ENCODE peak calls at places on chromosome 1, in four cellular contexts. V is K562, S is HepG2, J is HCT116. Q is an unnamed sample.

GRCh38 chr1:109151146-109151545 is 37.2 kb downstream of the ELAPOR1 start:
- DNase-seq in V (peak), S (peak), J (peak), Q (peak)

GRCh38 chr1:36966242-36966641 is 68.1 kb downstream of the GRIK3 start:
- DNase-seq in V (peak), S (peak), J (no peak), Q (no peak)

GRCh38 chr1:198179556-198179981 is 22.8 kb downstream of the NEK7 start:
- DNase-seq in V (no peak), S (no peak), J (no peak), Q (no peak)

GRCh38 chr1:156509424-156510035 is 9.0 kb upstream of the MEF2D start:
- DNase-seq in V (no peak), S (no peak), J (no peak), Q (no peak)

GRCh38 chr1:107593436-107594209 is 371.4 kb downstream of the VAV3 start:
- DNase-seq in V (no peak), S (no peak), J (no peak), Q (no peak)

GRCh38 chr1:173995475-173995874 is 26.7 kb downstream of the RC3H1 start:
- DNase-seq in V (no peak), S (no peak), J (no peak), Q (no peak)

GRCh38 chr1:31799196-31799894 is 16.5 kb downstream of the SPOCD1 start:
- DNase-seq in V (no peak), S (no peak), J (no peak), Q (no peak)

GRCh38 chr1:103180660-103181059 is 72.3 kb upstream of the COL11A1 start:
- DNase-seq in V (no peak), S (no peak), J (no peak), Q (no peak)

GRCh38 chr1:206824327-206824726 is 41.1 kb upstream of the IL20 start:
- DNase-seq in V (no peak), S (no peak), J (no peak), Q (no peak)

GRCh38 chr1:229196404-229197224 is 74.3 kb upstream of the RAB4A start:
- DNase-seq in V (no peak), S (no peak), J (no peak), Q (no peak)

GRCh38 chr1:178308438-178308837 is 188.3 kb downstream of the CLEC20A start:
- DNase-seq in V (no peak), S (no peak), J (peak), Q (no peak)

GRCh38 chr1:243598433-243598832 is 251.6 kb downstream of the AKT3 start:
- DNase-seq in V (no peak), S (no peak), J (no peak), Q (no peak)

GRCh38 chr1:209820986-209821385 is 6.8 kb upstream of the UTP25 start:
- DNase-seq in V (no peak), S (no peak), J (no peak), Q (no peak)

GRCh38 chr1:226976671-226977287 is 36.7 kb downstream of the COQ8A start:
- DNase-seq in V (no peak), S (no peak), J (no peak), Q (no peak)

DNA sequence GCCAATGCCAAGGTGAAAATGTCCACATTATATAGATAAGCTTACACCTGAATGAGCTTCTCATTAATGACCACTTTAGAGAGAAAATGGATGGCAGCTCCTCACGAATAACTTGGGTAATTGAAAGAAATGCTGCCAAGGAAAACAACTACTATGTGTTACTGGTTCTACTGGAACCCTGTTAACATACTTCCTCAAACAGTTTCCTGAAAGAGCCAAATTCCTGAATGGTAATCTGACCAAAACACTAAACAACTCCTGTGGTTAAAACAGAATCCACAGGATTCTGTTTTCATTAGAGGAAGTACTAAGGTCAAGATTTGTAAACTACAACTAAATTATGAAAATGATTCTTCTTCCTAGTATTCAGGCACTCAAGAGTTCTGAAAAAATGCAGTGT is 107.2 kb downstream of the DNM3 start:
- DNase-seq in V (no peak), S (no peak), J (no peak), Q (no peak)
- TF ChIP-seq FOSL1 in V (no peak), S (no peak), J (no peak), Q (no peak)

DNA sequence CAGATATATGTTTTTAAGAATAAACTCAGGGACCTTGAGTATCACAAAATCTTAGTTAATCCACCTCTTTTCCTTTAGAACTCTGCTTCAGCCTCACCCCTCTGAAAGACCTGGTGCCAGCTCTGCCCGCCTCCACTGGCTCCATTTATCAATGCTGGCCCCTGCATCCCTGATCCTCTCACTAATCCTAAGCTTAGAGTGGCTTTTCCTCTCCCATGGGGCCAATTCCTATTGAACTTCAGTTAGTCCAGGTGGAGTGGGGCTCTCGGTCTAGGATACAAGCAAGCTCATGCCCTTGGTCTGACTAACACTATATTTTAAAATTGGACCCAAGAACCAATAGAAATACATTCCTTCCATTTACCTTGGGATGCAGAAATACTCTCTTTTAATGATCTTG is 87.0 kb downstream of the RGS7 start:
- DNase-seq in V (no peak), S (no peak), J (no peak), Q (no peak)
- TF ChIP-seq FOSL1 in V (no peak), S (no peak), J (no peak), Q (no peak)

DNA sequence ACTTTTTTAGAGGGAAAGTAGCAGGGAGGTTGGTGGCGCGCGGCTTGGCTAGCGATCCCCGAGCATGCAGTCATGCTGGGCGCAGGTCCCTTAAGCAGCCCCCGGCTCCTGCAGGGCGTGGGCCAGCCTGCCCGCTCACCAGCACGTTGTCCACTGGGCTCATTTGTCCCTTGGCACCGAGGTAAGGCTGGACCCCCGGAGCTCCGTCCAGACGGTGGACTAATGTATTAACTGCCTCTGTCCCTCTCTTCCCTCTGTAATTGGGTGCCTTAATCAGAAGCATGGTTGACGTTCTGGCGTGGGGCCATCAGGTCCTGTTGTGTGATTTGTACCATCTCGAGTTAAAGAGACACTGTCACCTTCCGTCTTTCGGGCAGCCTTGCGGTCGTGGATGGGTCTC is 17.7 kb downstream of the TMEM201 start:
- DNase-seq in V (no peak), S (no peak), J (no peak), Q (no peak)
- TF ChIP-seq FOSL1 in V (no peak), S (no peak), J (no peak), Q (no peak)

GRCh38 chr1:116855788-116856187 is 53.9 kb upstream of the PTGFRN start:
- DNase-seq in V (no peak), S (no peak), J (no peak), Q (no peak)
- TF ChIP-seq FOSL1 in V (no peak), S (no peak), J (no peak), Q (no peak)

DNA sequence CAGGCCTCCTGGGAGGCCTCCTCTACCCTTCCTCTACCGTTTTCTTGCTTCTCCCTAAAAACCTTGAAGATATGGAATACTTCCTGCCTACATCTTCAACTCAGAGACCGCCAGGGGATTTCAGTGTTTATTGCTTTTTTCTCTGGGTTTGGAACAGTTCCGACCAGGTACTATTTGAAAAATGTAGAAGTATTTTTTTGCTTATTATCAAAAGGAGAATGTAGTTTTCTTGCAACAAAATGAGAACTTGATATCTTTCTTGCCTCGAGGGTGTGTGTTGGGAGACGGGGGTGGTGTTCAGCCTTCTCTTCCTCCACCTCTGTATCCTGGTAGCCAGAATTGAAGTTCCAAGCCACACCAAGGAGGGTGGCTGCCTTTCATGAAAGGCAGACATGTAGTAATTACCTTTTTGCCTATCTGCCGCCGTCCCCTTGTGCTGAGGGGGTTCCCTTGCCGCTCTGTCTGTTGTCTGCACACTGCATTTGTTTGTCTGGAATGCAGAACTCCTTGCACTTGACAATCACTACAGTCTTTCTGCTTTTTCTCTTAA is 212.1 kb downstream of the PBX1 start:
- DNase-seq in V (no peak), S (no peak), J (no peak), Q (no peak)
- TF ChIP-seq FOSL1 in V (no peak), S (no peak), J (no peak), Q (no peak)

Q was measured in H1.